ENCODE peak calls at places on chromosomes 2 and 18, in four cellular contexts. One of them, this sample, is unnamed.

GRCh38 chr2:74036010-74036409 is 51.3 kb downstream of the TET3 start:
- DNase-seq in HepG2: no peak
- DNase-seq in H1: no peak
- DNase-seq in K562: no peak
- DNase-seq in this sample: no peak

GRCh38 chr2:101806123-101806522 is 108.6 kb downstream of the MAP4K4 start:
- DNase-seq in HepG2: peak
- DNase-seq in H1: no peak
- DNase-seq in K562: peak
- DNase-seq in this sample: peak

GRCh38 chr2:127411609-127412370 is 6.4 kb upstream of the PROC start:
- DNase-seq in HepG2: no peak
- DNase-seq in H1: no peak
- DNase-seq in K562: no peak
- DNase-seq in this sample: peak

GRCh38 chr2:38164881-38165280 is 88.9 kb upstream of the CYP1B1 start:
- DNase-seq in K562: no peak
- DNase-seq in H1: no peak
- DNase-seq in HepG2: no peak
- DNase-seq in this sample: no peak

GRCh38 chr18:74116628-74117554 is 30.7 kb downstream of the FBXO15 start:
- DNase-seq in H1: no peak
- DNase-seq in HepG2: peak
- DNase-seq in K562: peak
- DNase-seq in this sample: peak

GRCh38 chr2:145040433-145040832 is 520.5 kb upstream of the ZEB2 start:
- DNase-seq in K562: no peak
- DNase-seq in H1: no peak
- DNase-seq in HepG2: no peak
- DNase-seq in this sample: no peak

GRCh38 chr18:33937270-33937816 is 287.4 kb downstream of the NOL4 start:
- DNase-seq in HepG2: no peak
- DNase-seq in K562: no peak
- DNase-seq in H1: no peak
- DNase-seq in this sample: no peak

GRCh38 chr18:42447688-42448087 is 492.7 kb downstream of the PIK3C3 start:
- DNase-seq in H1: no peak
- DNase-seq in HepG2: no peak
- DNase-seq in K562: no peak
- DNase-seq in this sample: no peak

GRCh38 chr18:59715445-59715844 is 18.2 kb upstream of the CCBE1 start:
- DNase-seq in K562: no peak
- DNase-seq in H1: no peak
- DNase-seq in HepG2: no peak
- DNase-seq in this sample: no peak

GRCh38 chr2:175187378-175187777 is 5.9 kb upstream of the ATP5MC3 start:
- DNase-seq in H1: no peak
- DNase-seq in K562: peak
- DNase-seq in HepG2: peak
- DNase-seq in this sample: peak

GRCh38 chr2:85893428-85894258 is 4.9 kb upstream of the ST3GAL5 start:
- DNase-seq in HepG2: no peak
- DNase-seq in H1: no peak
- DNase-seq in K562: no peak
- DNase-seq in this sample: no peak

GRCh38 chr18:74689251-74689650 is 91.6 kb downstream of the ZNF407 start:
- DNase-seq in K562: no peak
- DNase-seq in H1: no peak
- DNase-seq in HepG2: no peak
- DNase-seq in this sample: no peak

GRCh38 chr2:194383404-194383803 is 1273.6 kb upstream of the SLC39A10 start:
- DNase-seq in H1: no peak
- DNase-seq in HepG2: no peak
- DNase-seq in K562: no peak
- DNase-seq in this sample: peak

GRCh38 chr2:207126724-207127314 is 38.9 kb downstream of the KLF7 start:
- DNase-seq in H1: no peak
- DNase-seq in HepG2: peak
- DNase-seq in K562: no peak
- DNase-seq in this sample: no peak

GRCh38 chr2:181123798-181124217 is 143.4 kb downstream of the UBE2E3 start:
- DNase-seq in K562: no peak
- DNase-seq in HepG2: no peak
- DNase-seq in H1: no peak
- DNase-seq in this sample: peak

GRCh38 chr2:218999881-219000568 is 6.8 kb upstream of the CRYBA2 start:
- DNase-seq in HepG2: no peak
- DNase-seq in H1: peak
- DNase-seq in K562: no peak
- DNase-seq in this sample: no peak

GRCh38 chr18:21897811-21898210 is 157.2 kb downstream of the MIB1 start:
- DNase-seq in H1: peak
- DNase-seq in K562: peak
- DNase-seq in HepG2: peak
- DNase-seq in this sample: peak

GRCh38 chr2:152200101-152200500 is 24.5 kb upstream of the STAM2 start:
- DNase-seq in HepG2: no peak
- DNase-seq in K562: no peak
- DNase-seq in H1: no peak
- DNase-seq in this sample: no peak

GRCh38 chr2:134453973-134454372 is 200.1 kb downstream of the MGAT5 start:
- DNase-seq in H1: no peak
- DNase-seq in K562: no peak
- DNase-seq in HepG2: no peak
- DNase-seq in this sample: no peak

DNA sequence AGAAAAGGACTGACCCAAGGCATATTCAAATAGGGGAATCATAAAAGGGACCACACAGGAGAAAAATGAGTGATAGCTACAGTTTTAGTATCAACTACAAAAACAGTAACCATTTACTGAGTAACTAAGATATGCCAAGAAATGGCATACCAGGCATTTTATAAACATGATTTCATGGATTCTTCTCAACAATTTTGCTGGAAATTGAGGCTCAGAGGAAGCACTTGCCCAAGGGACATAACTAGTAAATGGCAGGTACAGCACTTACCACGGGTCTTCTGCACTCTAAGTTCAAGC is 84.4 kb downstream of the AFF3 start:
- DNase-seq in H1: no peak
- DNase-seq in HepG2: no peak
- DNase-seq in K562: no peak
- DNase-seq in this sample: no peak
- TF ChIP-seq MAX in H1: no peak
- TF ChIP-seq MAX in HepG2: no peak
- TF ChIP-seq MAX in K562: no peak
- TF ChIP-seq MAX in this sample: no peak

GRCh38 chr2:9961014-9961413 is 9.5 kb downstream of the GRHL1 start:
- DNase-seq in HepG2: no peak
- DNase-seq in K562: peak
- DNase-seq in H1: no peak
- DNase-seq in this sample: no peak
- TF ChIP-seq POLR2A in HepG2: no peak
- TF ChIP-seq POLR2A in K562: no peak
- TF ChIP-seq POLR2A in H1: no peak
- TF ChIP-seq POLR2A in this sample: no peak

GRCh38 chr2:105377871-105378270 is 21.0 kb downstream of the FHL2 start:
- DNase-seq in HepG2: no peak
- DNase-seq in H1: no peak
- DNase-seq in K562: peak
- DNase-seq in this sample: no peak
- TF ChIP-seq MAX in HepG2: no peak
- TF ChIP-seq MAX in H1: no peak
- TF ChIP-seq MAX in K562: no peak
- TF ChIP-seq MAX in this sample: no peak

GRCh38 chr2:99938250-99938649 is 204.1 kb downstream of the AFF3 start:
- DNase-seq in H1: no peak
- DNase-seq in HepG2: no peak
- DNase-seq in K562: no peak
- DNase-seq in this sample: no peak

GRCh38 chr2:99939135-99939534 is 203.3 kb downstream of the AFF3 start:
- DNase-seq in K562: no peak
- DNase-seq in HepG2: no peak
- DNase-seq in H1: no peak
- DNase-seq in this sample: no peak

GRCh38 chr2:99944019-99944418 is 198.4 kb downstream of the AFF3 start:
- DNase-seq in K562: no peak
- DNase-seq in H1: no peak
- DNase-seq in HepG2: no peak
- DNase-seq in this sample: no peak

GRCh38 chr2:99940963-99941362 is 201.4 kb downstream of the AFF3 start:
- DNase-seq in H1: no peak
- DNase-seq in K562: no peak
- DNase-seq in HepG2: no peak
- DNase-seq in this sample: no peak

DNA sequence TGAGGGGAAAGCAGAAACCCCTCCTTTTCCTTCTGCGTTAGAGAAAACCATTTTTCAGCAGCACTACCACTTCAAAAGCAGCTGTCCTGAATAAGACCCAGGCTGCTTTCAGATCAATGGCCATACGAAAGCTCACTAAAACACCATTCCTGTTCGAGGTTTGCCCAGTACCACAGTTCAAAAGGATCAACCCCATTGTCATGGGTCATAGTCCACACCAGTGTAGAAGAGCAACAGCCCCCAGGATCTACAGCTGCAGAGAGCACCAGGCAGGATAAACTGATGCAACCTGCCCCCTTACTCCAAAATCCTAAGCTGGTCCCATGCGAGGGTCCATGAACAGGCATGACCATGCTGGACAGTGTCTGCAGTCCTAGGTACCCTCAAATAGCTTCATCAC is 199.4 kb downstream of the AFF3 start:
- DNase-seq in H1: no peak
- DNase-seq in K562: no peak
- DNase-seq in HepG2: no peak
- DNase-seq in this sample: no peak
- TF ChIP-seq POLR2A in H1: no peak
- TF ChIP-seq POLR2A in K562: no peak
- TF ChIP-seq POLR2A in HepG2: no peak
- TF ChIP-seq POLR2A in this sample: no peak

GRCh38 chr2:10059552-10060335 is 16.4 kb downstream of the KLF11 start:
- DNase-seq in H1: no peak
- DNase-seq in HepG2: no peak
- DNase-seq in K562: no peak
- DNase-seq in this sample: no peak
- TF ChIP-seq MAX in H1: no peak
- TF ChIP-seq MAX in HepG2: no peak
- TF ChIP-seq MAX in K562: no peak
- TF ChIP-seq MAX in this sample: no peak

GRCh38 chr2:201644001-201644400 is 698 bp upstream of the TMEM237 start:
- DNase-seq in K562: no peak
- DNase-seq in H1: no peak
- DNase-seq in HepG2: no peak
- DNase-seq in this sample: no peak

GRCh38 chr2:201642086-201642578 is 1.2 kb downstream of the TMEM237 start:
- DNase-seq in K562: no peak
- DNase-seq in HepG2: no peak
- DNase-seq in H1: no peak
- DNase-seq in this sample: no peak

GRCh38 chr2:201639205-201639604 is 4.1 kb downstream of the TMEM237 start:
- DNase-seq in K562: no peak
- DNase-seq in HepG2: no peak
- DNase-seq in H1: no peak
- DNase-seq in this sample: no peak

GRCh38 chr2:201642579-201643215 is 606 bp downstream of the TMEM237 start:
- DNase-seq in HepG2: peak
- DNase-seq in H1: peak
- DNase-seq in K562: peak
- DNase-seq in this sample: peak

DNA sequence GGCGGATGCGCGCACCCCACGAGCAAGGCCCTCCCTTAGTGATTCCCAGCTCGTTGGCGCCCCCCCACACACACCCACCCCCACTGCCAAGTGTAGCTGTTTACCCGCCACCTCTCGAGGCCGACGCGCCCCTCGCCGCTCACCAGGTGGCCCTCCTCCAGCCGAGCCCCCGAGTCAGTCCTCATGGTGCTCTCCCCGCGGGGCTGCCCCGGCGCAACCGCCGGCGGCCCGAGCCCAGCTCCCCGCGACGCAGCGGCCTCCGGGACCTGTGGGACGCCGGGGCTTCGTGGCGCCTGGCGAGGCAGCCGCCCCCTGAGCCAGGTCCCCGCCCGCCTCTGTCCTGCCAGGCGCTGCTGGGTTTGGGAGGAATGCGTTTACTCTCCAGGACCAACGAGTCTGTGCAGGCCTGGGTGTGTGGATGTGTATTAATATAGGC is at the start of gene TMEM237:
- DNase-seq in HepG2: peak
- DNase-seq in H1: peak
- DNase-seq in K562: peak
- DNase-seq in this sample: peak
- TF ChIP-seq POLR2A in HepG2: no peak
- TF ChIP-seq POLR2A in H1: peak
- TF ChIP-seq POLR2A in K562: no peak
- TF ChIP-seq POLR2A in this sample: no peak

GRCh38 chr2:199455533-199456382 is 2.0 kb downstream of the SATB2 start:
- DNase-seq in K562: peak
- DNase-seq in H1: peak
- DNase-seq in HepG2: peak
- DNase-seq in this sample: peak
- TF ChIP-seq MAX in K562: no peak
- TF ChIP-seq MAX in H1: no peak
- TF ChIP-seq MAX in HepG2: peak
- TF ChIP-seq MAX in this sample: peak

This sample was measured in NB4.